ENCODE peak calls at places on chromosomes 1 and 21, in seven cellular contexts. One of them, this sample, is unnamed.

GRCh38 chr1:19684677-19685076 is 20.0 kb downstream of the HTR6 start:
- DNase-seq in HCT116: no peak
- DNase-seq in A549: no peak
- DNase-seq in right lobe of liver: no peak
- DNase-seq in body of pancreas: no peak
- DNase-seq in H54: no peak
- DNase-seq in tibial nerve: no peak
- DNase-seq in this sample: no peak

GRCh38 chr1:167708940-167709389 is 12.8 kb upstream of the MPZL1 start:
- DNase-seq in HCT116: no peak
- DNase-seq in A549: no peak
- DNase-seq in right lobe of liver: no peak
- DNase-seq in body of pancreas: no peak
- DNase-seq in H54: no peak
- DNase-seq in tibial nerve: no peak
- DNase-seq in this sample: no peak

GRCh38 chr21:44962481-44962966 is 22.7 kb downstream of the SLX9 start:
- DNase-seq in HCT116: no peak
- DNase-seq in A549: no peak
- DNase-seq in right lobe of liver: no peak
- DNase-seq in body of pancreas: no peak
- DNase-seq in H54: peak; percentile 68
- DNase-seq in tibial nerve: no peak
- DNase-seq in this sample: no peak

GRCh38 chr1:94255476-94255875 is 18.1 kb upstream of the ARHGAP29 start:
- DNase-seq in HCT116: no peak
- DNase-seq in A549: no peak
- DNase-seq in right lobe of liver: no peak
- DNase-seq in body of pancreas: no peak
- DNase-seq in H54: no peak
- DNase-seq in tibial nerve: no peak
- DNase-seq in this sample: no peak

GRCh38 chr1:28756846-28757245 is 20.1 kb downstream of the YTHDF2 start:
- DNase-seq in HCT116: no peak
- DNase-seq in A549: no peak
- DNase-seq in right lobe of liver: no peak
- DNase-seq in body of pancreas: no peak
- DNase-seq in H54: no peak
- DNase-seq in tibial nerve: no peak
- DNase-seq in this sample: no peak

GRCh38 chr1:233614743-233615521 is 1.0 kb downstream of the KCNK1 start:
- DNase-seq in HCT116: no peak
- DNase-seq in A549: no peak
- DNase-seq in right lobe of liver: peak; percentile 54
- DNase-seq in body of pancreas: peak; percentile 39
- DNase-seq in H54: no peak
- DNase-seq in tibial nerve: no peak
- DNase-seq in this sample: peak; percentile 32

GRCh38 chr1:47390843-47391242 is 25.2 kb upstream of the FOXE3 start:
- DNase-seq in HCT116: no peak
- DNase-seq in A549: no peak
- DNase-seq in right lobe of liver: no peak
- DNase-seq in body of pancreas: no peak
- DNase-seq in H54: no peak
- DNase-seq in tibial nerve: no peak
- DNase-seq in this sample: no peak

GRCh38 chr1:61092643-61093042 is 10.3 kb downstream of the NFIA start:
- DNase-seq in HCT116: no peak
- DNase-seq in A549: no peak
- DNase-seq in right lobe of liver: no peak
- DNase-seq in body of pancreas: no peak
- DNase-seq in H54: no peak
- DNase-seq in tibial nerve: no peak
- DNase-seq in this sample: no peak

GRCh38 chr1:156262461-156263287 is 14.8 kb upstream of the PAQR6 start:
- DNase-seq in HCT116: no peak
- DNase-seq in A549: no peak
- DNase-seq in right lobe of liver: no peak
- DNase-seq in body of pancreas: no peak
- DNase-seq in H54: peak; percentile 89
- DNase-seq in tibial nerve: no peak
- DNase-seq in this sample: no peak

GRCh38 chr1:31760901-31761470 is 3.2 kb downstream of the ADGRB2 start:
- DNase-seq in HCT116: no peak
- DNase-seq in A549: peak; percentile 58
- DNase-seq in right lobe of liver: no peak
- DNase-seq in body of pancreas: peak; percentile 81
- DNase-seq in H54: peak; percentile 97
- DNase-seq in tibial nerve: no peak
- DNase-seq in this sample: peak; percentile 30

GRCh38 chr1:164320780-164321683 is 238.0 kb upstream of the PBX1 start:
- DNase-seq in HCT116: no peak
- DNase-seq in A549: no peak
- DNase-seq in right lobe of liver: no peak
- DNase-seq in body of pancreas: peak; percentile 61
- DNase-seq in H54: no peak
- DNase-seq in tibial nerve: no peak
- DNase-seq in this sample: peak; percentile 20

GRCh38 chr1:235027076-235027861 is 101.4 kb downstream of the TOMM20 start:
- DNase-seq in HCT116: no peak
- DNase-seq in A549: no peak
- DNase-seq in right lobe of liver: no peak
- DNase-seq in body of pancreas: no peak
- DNase-seq in H54: no peak
- DNase-seq in tibial nerve: no peak
- DNase-seq in this sample: no peak

GRCh38 chr1:16904560-16905111 is 8.9 kb downstream of the RNU1-2 start:
- DNase-seq in HCT116: peak; percentile 97
- DNase-seq in A549: peak; percentile 96
- DNase-seq in right lobe of liver: peak; percentile 100
- DNase-seq in body of pancreas: peak; percentile 99
- DNase-seq in H54: peak; percentile 94
- DNase-seq in tibial nerve: peak; percentile 100
- DNase-seq in this sample: peak; percentile 100

GRCh38 chr1:218779341-218779831 is 394.3 kb upstream of the LYPLAL1 start:
- DNase-seq in HCT116: no peak
- DNase-seq in A549: no peak
- DNase-seq in right lobe of liver: no peak
- DNase-seq in body of pancreas: no peak
- DNase-seq in H54: no peak
- DNase-seq in tibial nerve: no peak
- DNase-seq in this sample: no peak

GRCh38 chr1:94329986-94330385 is 88.2 kb upstream of the ABCD3 start:
- DNase-seq in HCT116: no peak
- DNase-seq in A549: peak; percentile 37
- DNase-seq in right lobe of liver: no peak
- DNase-seq in body of pancreas: no peak
- DNase-seq in H54: no peak
- DNase-seq in tibial nerve: no peak
- DNase-seq in this sample: no peak

GRCh38 chr1:177082855-177083741 is 81.4 kb downstream of the ASTN1 start:
- DNase-seq in HCT116: no peak
- DNase-seq in A549: no peak
- DNase-seq in right lobe of liver: no peak
- DNase-seq in body of pancreas: no peak
- DNase-seq in H54: no peak
- DNase-seq in tibial nerve: peak; percentile 28
- DNase-seq in this sample: no peak

GRCh38 chr1:40382601-40383000 is 9.1 kb downstream of the SMAP2 start:
- DNase-seq in HCT116: no peak
- DNase-seq in A549: no peak
- DNase-seq in right lobe of liver: no peak
- DNase-seq in body of pancreas: peak; percentile 38
- DNase-seq in H54: no peak
- DNase-seq in tibial nerve: no peak
- DNase-seq in this sample: no peak
- TF ChIP-seq POLR2A in HCT116: no peak
- TF ChIP-seq POLR2A in A549: no peak
- TF ChIP-seq POLR2A in right lobe of liver: no peak
- TF ChIP-seq POLR2A in body of pancreas: no peak
- TF ChIP-seq POLR2A in H54: no peak
- TF ChIP-seq POLR2A in tibial nerve: no peak
- TF ChIP-seq POLR2A in this sample: no peak

DNA sequence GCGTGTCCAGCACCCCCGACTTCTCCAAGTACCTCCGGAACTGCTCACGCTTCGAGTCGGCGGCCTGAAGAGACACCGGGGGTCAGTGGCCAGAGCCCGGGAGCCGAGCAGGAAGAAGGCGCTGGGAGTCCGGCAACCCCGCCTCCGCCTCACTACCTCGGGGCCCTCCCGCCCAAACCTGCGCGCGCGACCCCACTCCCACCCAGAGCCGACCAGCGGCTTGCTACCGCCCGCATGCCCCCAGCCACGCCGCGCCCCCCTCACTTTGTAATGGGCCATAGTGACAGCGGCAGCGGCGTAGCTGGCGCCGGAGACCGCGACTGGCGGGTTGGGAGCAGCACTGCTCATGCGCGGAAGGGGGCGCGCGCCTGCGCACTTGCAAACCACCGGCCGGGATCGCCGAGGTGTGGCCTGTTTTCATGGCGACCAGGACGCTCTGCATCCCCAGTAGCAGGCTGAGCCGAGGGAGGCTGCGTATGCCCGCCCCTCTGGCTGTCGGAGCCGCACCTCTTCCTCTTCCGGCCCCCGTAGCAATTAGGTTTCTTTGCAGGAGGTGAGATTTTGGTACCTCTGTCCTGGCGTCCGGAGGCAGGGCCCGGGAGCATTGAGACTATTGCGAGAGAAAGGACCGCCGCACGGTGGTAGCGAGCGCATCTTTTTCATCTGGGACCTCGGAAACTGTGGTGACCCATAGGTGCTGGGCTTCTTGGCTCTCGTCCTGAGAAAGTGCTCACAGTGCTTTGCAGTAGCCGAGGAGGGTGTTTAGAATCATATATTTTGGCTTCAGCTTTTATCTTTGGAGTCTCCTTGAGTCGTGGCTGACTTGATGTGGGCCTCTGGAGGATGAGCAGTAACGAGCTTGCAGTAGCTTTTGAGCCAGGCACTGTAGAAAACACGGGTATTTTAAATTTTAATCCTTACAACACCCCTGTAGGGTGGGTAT is at the start of gene MYCBP:
- DNase-seq in HCT116: peak; percentile 89
- DNase-seq in A549: peak; percentile 93
- DNase-seq in right lobe of liver: peak; percentile 98
- DNase-seq in body of pancreas: peak; percentile 97
- DNase-seq in H54: peak; percentile 97
- DNase-seq in tibial nerve: peak; percentile 85
- DNase-seq in this sample: peak; percentile 94
- TF ChIP-seq POLR2A in HCT116: peak; percentile 78
- TF ChIP-seq POLR2A in A549: peak; percentile 42
- TF ChIP-seq POLR2A in right lobe of liver: peak; percentile 50
- TF ChIP-seq POLR2A in body of pancreas: peak; percentile 60
- TF ChIP-seq POLR2A in H54: peak; percentile 54
- TF ChIP-seq POLR2A in tibial nerve: no peak
- TF ChIP-seq POLR2A in this sample: peak; percentile 56

GRCh38 chr1:246785536-246786111 is 61.4 kb downstream of the SCCPDH start:
- DNase-seq in HCT116: no peak
- DNase-seq in A549: no peak
- DNase-seq in right lobe of liver: peak; percentile 21
- DNase-seq in body of pancreas: no peak
- DNase-seq in H54: peak; percentile 23
- DNase-seq in tibial nerve: no peak
- DNase-seq in this sample: no peak
- TF ChIP-seq POLR2A in HCT116: no peak
- TF ChIP-seq POLR2A in A549: no peak
- TF ChIP-seq POLR2A in right lobe of liver: no peak
- TF ChIP-seq POLR2A in body of pancreas: no peak
- TF ChIP-seq POLR2A in H54: no peak
- TF ChIP-seq POLR2A in tibial nerve: no peak
- TF ChIP-seq POLR2A in this sample: no peak

GRCh38 chr1:179017383-179018326 is 8.0 kb upstream of the FAM20B start:
- DNase-seq in HCT116: no peak
- DNase-seq in A549: peak; percentile 40
- DNase-seq in right lobe of liver: no peak
- DNase-seq in body of pancreas: no peak
- DNase-seq in H54: no peak
- DNase-seq in tibial nerve: no peak
- DNase-seq in this sample: no peak
- TF ChIP-seq POLR2A in HCT116: no peak
- TF ChIP-seq POLR2A in A549: no peak
- TF ChIP-seq POLR2A in right lobe of liver: no peak
- TF ChIP-seq POLR2A in body of pancreas: no peak
- TF ChIP-seq POLR2A in H54: no peak
- TF ChIP-seq POLR2A in tibial nerve: no peak
- TF ChIP-seq POLR2A in this sample: no peak

DNA sequence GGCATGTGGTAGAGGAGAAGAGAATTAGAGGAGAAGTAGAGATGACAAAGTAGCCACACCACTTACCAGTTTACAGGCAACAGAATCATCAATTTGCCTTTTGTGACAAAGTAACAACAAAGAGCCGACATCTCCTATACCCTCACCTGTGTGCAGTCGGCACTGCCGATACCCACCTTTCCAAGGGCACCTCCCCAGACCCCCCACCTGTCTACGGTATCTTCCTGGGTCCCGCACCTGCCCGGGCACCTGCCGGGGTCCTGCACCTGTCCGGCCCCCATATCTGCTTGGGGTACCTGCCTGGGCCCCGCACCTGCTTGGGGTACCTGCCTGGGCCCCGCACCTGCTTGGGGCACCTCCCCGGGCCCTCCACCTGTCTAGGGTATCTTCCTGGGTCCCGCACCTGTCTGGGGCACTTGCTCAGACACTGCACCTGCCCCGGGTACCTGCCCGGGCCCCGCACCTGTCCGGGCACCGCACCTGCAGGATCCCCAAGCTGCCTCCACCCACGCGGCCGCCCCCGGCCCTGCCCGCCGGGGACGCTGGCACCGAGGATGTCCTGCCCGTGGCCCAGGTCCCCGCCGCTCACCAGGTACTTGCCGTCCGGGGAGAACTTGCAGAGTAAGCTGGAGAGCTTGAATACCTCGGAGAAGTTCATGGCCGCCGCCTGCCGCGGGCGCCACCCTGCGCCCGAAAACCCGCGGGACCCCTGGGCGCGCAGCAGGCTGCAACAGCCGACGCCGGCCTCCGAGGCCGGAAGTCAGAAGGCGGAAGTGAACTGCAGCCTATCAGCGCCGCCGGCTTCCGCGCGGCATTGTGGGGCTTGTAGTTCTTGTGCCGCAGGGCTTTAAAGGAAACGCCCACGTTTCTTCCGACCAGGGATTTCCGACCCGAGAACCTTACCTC is at the start of gene WRAP73:
- DNase-seq in HCT116: peak; percentile 82
- DNase-seq in A549: peak; percentile 86
- DNase-seq in right lobe of liver: peak; percentile 87
- DNase-seq in body of pancreas: peak; percentile 87
- DNase-seq in H54: peak; percentile 95
- DNase-seq in tibial nerve: peak; percentile 82
- DNase-seq in this sample: peak; percentile 82
- TF ChIP-seq POLR2A in HCT116: peak; percentile 71
- TF ChIP-seq POLR2A in A549: peak; percentile 69
- TF ChIP-seq POLR2A in right lobe of liver: peak; percentile 68
- TF ChIP-seq POLR2A in body of pancreas: peak; percentile 81
- TF ChIP-seq POLR2A in H54: peak; percentile 57
- TF ChIP-seq POLR2A in tibial nerve: peak; percentile 49
- TF ChIP-seq POLR2A in this sample: peak; percentile 64